ENCODE peak calls at places on chromosome 15, in five cellular contexts. D is GM23338, R is body of pancreas, U is kidney, E is HFFc6. H is an unnamed sample.

GRCh38 chr15:84924074-84924700 is 39.7 kb downstream of the SLC28A1 start:
- DNase-seq in D (no peak), R (no peak), U (no peak), E (no peak), H (no peak)

GRCh38 chr15:98160236-98160635 is 199.7 kb downstream of the ARRDC4 start:
- DNase-seq in D (no peak), R (no peak), U (no peak), E (no peak), H (no peak)

GRCh38 chr15:61992518-61992917 is 67.7 kb downstream of the VPS13C start:
- DNase-seq in D (no peak), R (no peak), U (no peak), E (no peak), H (no peak)

GRCh38 chr15:62591842-62592838 is 427.1 kb upstream of the C2CD4B start:
- DNase-seq in D (no peak), R (no peak), U (no peak), E (peak; percentile 7), H (no peak)

GRCh38 chr15:44882499-44882968 is 74.0 kb upstream of the TERB2 start:
- DNase-seq in D (no peak), R (no peak), U (no peak), E (no peak), H (no peak)

GRCh38 chr15:44034933-44035624 is 160.0 kb downstream of the FRMD5 start:
- DNase-seq in D (no peak), R (no peak), U (no peak), E (peak; percentile 63), H (peak; percentile 88)

GRCh38 chr15:47266556-47266955 is 450.7 kb upstream of the SEMA6D start:
- DNase-seq in D (no peak), R (no peak), U (no peak), E (peak; percentile 3), H (no peak)

GRCh38 chr15:40591310-40591845 is 2.7 kb upstream of the KNL1 start:
- DNase-seq in D (peak; percentile 69), R (no peak), U (no peak), E (no peak), H (no peak)

GRCh38 chr15:45704329-45705249 is 69.8 kb downstream of the SQOR start:
- DNase-seq in D (peak; percentile 81), R (no peak), U (peak; percentile 71), E (peak; percentile 46), H (peak; percentile 61)

GRCh38 chr15:101295607-101296225 is 668 bp upstream of the SNRPA1 start:
- DNase-seq in D (no peak), R (no peak), U (no peak), E (no peak), H (peak; percentile 12)

GRCh38 chr15:81297147-81297572 is 26.8 kb downstream of the STARD5 start:
- DNase-seq in D (no peak), R (no peak), U (no peak), E (peak; percentile 29), H (no peak)

GRCh38 chr15:90188914-90189748 is 12.0 kb upstream of the SEMA4B start:
- DNase-seq in D (no peak), R (no peak), U (no peak), E (no peak), H (no peak)

GRCh38 chr15:101600024-101600423 is 52.2 kb downstream of the TM2D3 start:
- DNase-seq in D (peak; percentile 38), R (no peak), U (no peak), E (no peak), H (no peak)

GRCh38 chr15:77633134-77633912 is 611 bp upstream of the LINGO1 start:
- DNase-seq in D (peak; percentile 96), R (peak; percentile 88), U (peak; percentile 94), E (peak; percentile 62), H (peak; percentile 73)

GRCh38 chr15:69476704-69477473 is 24.3 kb downstream of the RPLP1 start:
- DNase-seq in D (no peak), R (no peak), U (no peak), E (no peak), H (no peak)

GRCh38 chr15:85618956-85619491 is 175.7 kb downstream of the KLHL25 start:
- DNase-seq in D (peak; percentile 69), R (peak; percentile 44), U (peak; percentile 82), E (peak; percentile 88), H (peak; percentile 99)

GRCh38 chr15:76433798-76434400 is 97.3 kb downstream of the ISL2 start:
- DNase-seq in D (peak; percentile 28), R (no peak), U (no peak), E (peak; percentile 37), H (no peak)

GRCh38 chr15:85582076-85582718 is 201.8 kb downstream of the AKAP13 start:
- DNase-seq in D (no peak), R (peak; percentile 66), U (no peak), E (no peak), H (peak; percentile 89)

GRCh38 chr15:71476823-71477222 is 333.5 kb upstream of the NR2E3 start:
- DNase-seq in D (no peak), R (no peak), U (no peak), E (no peak), H (no peak)

GRCh38 chr15:89954541-89954940 is 41.8 kb upstream of the ARPIN start:
- DNase-seq in D (no peak), R (no peak), U (no peak), E (no peak), H (no peak)

GRCh38 chr15:34853001-34853758 is 57.8 kb upstream of the ACTC1 start:
- DNase-seq in D (peak; percentile 43), R (no peak), U (no peak), E (no peak), H (peak; percentile 47)

GRCh38 chr15:38440353-38441129 is 13.4 kb upstream of the FAM98B start:
- DNase-seq in D (peak; percentile 79), R (peak; percentile 57), U (no peak), E (peak; percentile 32), H (peak; percentile 61)

GRCh38 chr15:66535056-66535455 is 29.9 kb downstream of the ZWILCH start:
- DNase-seq in D (no peak), R (no peak), U (no peak), E (no peak), H (no peak)

GRCh38 chr15:95887666-95888480 is 442.6 kb upstream of the NR2F2 start:
- DNase-seq in D (no peak), R (no peak), U (no peak), E (peak; percentile 24), H (no peak)

GRCh38 chr15:47573673-47574072 is 143.6 kb upstream of the SEMA6D start:
- DNase-seq in D (no peak), R (no peak), U (no peak), E (no peak), H (no peak)

GRCh38 chr15:39153058-39153457 is 427.8 kb upstream of the THBS1 start:
- DNase-seq in D (no peak), R (no peak), U (no peak), E (no peak), H (no peak)

GRCh38 chr15:58758141-58758540 is 8.6 kb upstream of the ADAM10 start:
- DNase-seq in D (no peak), R (no peak), U (no peak), E (no peak), H (peak; percentile 49)
- TF ChIP-seq CTCF in D (peak; percentile 33), R (peak; percentile 23), U (peak; percentile 37), E (peak; percentile 53), H (peak; percentile 35)

DNA sequence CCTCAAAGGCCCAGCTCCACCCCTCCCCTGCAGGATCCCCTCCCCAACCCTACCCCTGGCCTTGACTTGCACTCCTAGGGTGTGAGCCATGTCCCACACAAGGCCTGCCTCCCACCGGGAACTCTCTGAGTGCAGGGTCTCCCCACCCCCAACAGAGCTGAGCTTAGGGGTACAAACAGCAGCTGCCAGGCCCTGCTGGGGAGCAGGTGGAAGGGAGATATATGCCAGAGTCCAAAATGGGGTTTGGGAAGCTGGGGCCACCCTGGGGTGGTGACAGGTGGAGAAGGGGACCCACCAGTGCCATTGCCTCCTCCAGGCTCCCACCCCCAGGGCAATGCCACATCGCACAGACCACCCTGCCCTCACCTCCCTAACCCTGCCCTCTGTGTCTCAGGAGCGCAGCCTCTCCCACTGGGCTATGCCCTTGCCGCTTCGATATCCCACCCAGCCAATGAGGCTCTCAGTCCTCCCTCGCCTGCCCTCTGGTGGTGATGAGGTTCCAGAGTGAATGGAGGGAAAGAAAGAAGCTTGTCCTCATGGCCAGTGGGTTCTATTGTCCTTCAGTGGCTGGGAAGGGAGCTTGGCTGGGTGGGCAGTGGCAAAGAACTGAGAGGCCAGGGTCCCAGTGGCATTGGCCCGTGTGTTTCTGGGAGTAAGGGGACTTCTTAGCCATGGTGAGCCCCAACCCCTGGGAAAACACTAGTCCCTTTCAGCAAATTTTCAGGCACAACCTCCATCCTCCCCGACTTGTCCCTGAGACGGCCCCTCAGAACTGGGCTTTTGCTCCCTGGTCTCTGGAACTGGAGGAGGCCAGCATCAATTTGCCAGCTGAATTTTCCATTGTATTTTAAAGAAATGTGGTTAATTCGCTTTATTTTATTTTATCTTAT is 46.8 kb downstream of the CYP11A1 start:
- DNase-seq in D (peak; percentile 84), R (peak; percentile 20), U (no peak), E (peak; percentile 35), H (peak; percentile 55)
- TF ChIP-seq CTCF in D (peak; percentile 95), R (peak; percentile 34), U (peak; percentile 40), E (peak; percentile 90), H (peak; percentile 88)

GRCh38 chr15:78712797-78713515 is 71.9 kb upstream of the CHRNB4 start:
- DNase-seq in D (no peak), R (no peak), U (no peak), E (no peak), H (no peak)

GRCh38 chr15:78715930-78716329 is 74.9 kb upstream of the CHRNB4 start:
- DNase-seq in D (no peak), R (no peak), U (no peak), E (peak; percentile 57), H (peak; percentile 93)

GRCh38 chr15:78715439-78715838 is 74.4 kb upstream of the CHRNB4 start:
- DNase-seq in D (no peak), R (no peak), U (no peak), E (no peak), H (peak; percentile 32)

GRCh38 chr15:78716651-78717050 is 75.6 kb upstream of the CHRNB4 start:
- DNase-seq in D (no peak), R (no peak), U (no peak), E (no peak), H (peak; percentile 71)

GRCh38 chr15:78714890-78715289 is 73.9 kb upstream of the CHRNB4 start:
- DNase-seq in D (peak; percentile 36), R (no peak), U (no peak), E (no peak), H (peak; percentile 47)
- TF ChIP-seq CTCF in D (peak; percentile 30), R (no peak), U (no peak), E (peak; percentile 37), H (no peak)

GRCh38 chr15:64009798-64010241 is 36.5 kb downstream of the DAPK2 start:
- DNase-seq in D (no peak), R (no peak), U (no peak), E (peak; percentile 28), H (peak; percentile 50)

GRCh38 chr15:64009241-64009640 is 37.0 kb downstream of the DAPK2 start:
- DNase-seq in D (no peak), R (no peak), U (no peak), E (no peak), H (peak; percentile 53)

GRCh38 chr15:64013179-64014043 is 32.9 kb downstream of the DAPK2 start:
- DNase-seq in D (no peak), R (peak; percentile 22), U (no peak), E (peak; percentile 20), H (no peak)

GRCh38 chr15:64008177-64008576 is 38.1 kb downstream of the DAPK2 start:
- DNase-seq in D (no peak), R (no peak), U (no peak), E (no peak), H (no peak)

DNA sequence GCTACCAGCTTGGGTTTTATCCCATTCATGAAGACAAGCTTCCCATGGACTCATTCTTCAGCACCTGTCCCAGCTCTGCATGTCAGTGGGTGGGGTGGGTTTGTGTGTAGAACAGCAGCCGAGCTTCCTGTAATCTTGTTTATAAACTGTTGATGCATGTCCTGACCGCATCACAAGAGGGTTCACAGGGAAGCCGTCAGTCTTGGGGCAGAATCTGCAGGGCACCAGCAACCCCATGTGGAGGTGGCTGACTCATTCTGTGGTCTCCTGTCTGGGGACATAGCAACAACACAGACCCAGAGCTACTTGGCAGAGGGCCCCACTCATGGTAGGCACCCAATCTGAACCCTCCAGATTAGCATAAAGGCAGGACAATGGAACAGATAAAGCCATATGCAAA is 35.6 kb downstream of the DAPK2 start:
- DNase-seq in D (no peak), R (peak; percentile 79), U (peak; percentile 91), E (peak; percentile 67), H (peak; percentile 81)
- TF ChIP-seq CTCF in D (no peak), R (no peak), U (no peak), E (no peak), H (no peak)